ENCODE peak calls at places on chromosomes 4 and X, in ten cellular contexts. P, W, G, K, X, Z, S, N, R and O are unnamed samples.

GRCh38 chrX:137354851-137355250 is 211.1 kb upstream of the ZIC3 start:
- DNase-seq in P (no peak), W (no peak), G (no peak), K (no peak), X (no peak), Z (no peak), S (no peak), N (no peak), R (no peak), O (no peak)

GRCh38 chrX:134895785-134896184 is 95.0 kb upstream of the SMIM10 start:
- DNase-seq in P (no peak), W (no peak), G (no peak), K (no peak), X (no peak), Z (no peak), S (no peak), N (no peak), R (no peak), O (no peak)

GRCh38 chr4:37803348-37803973 is 23.0 kb upstream of the PGM2 start:
- DNase-seq in P (no peak), W (peak), G (no peak), K (no peak), X (no peak), Z (peak), S (peak), N (peak), R (peak), O (no peak)

GRCh38 chrX:97616883-97617510 is 733.3 kb downstream of the RPA4 start:
- DNase-seq in P (no peak), W (peak), G (no peak), K (no peak), X (no peak), Z (peak), S (peak), N (peak), R (peak), O (no peak)

GRCh38 chr4:86718152-86718551 is 124.0 kb downstream of the PTPN13 start:
- DNase-seq in P (no peak), W (no peak), G (no peak), K (no peak), X (no peak), Z (no peak), S (no peak), N (no peak), R (no peak), O (no peak)

GRCh38 chrX:9110808-9111207 is 76.9 kb upstream of the FAM9B start:
- DNase-seq in P (no peak), W (no peak), G (no peak), K (no peak), X (no peak), Z (no peak), S (no peak), N (no peak), R (no peak), O (no peak)

GRCh38 chr4:125704726-125705125 is 390.0 kb downstream of the FAT4 start:
- DNase-seq in P (no peak), W (no peak), G (no peak), K (peak), X (no peak), Z (peak), S (no peak), N (no peak), R (no peak), O (no peak)

GRCh38 chr4:16513876-16514275 is 287.6 kb upstream of the TAPT1 start:
- DNase-seq in P (no peak), W (no peak), G (no peak), K (no peak), X (no peak), Z (no peak), S (no peak), N (no peak), R (no peak), O (no peak)

GRCh38 chrX:39998636-39999406 is 98.9 kb downstream of the BCOR start:
- DNase-seq in P (no peak), W (peak), G (no peak), K (peak), X (no peak), Z (no peak), S (no peak), N (no peak), R (no peak), O (no peak)

GRCh38 chr4:3193531-3194203 is 55.3 kb upstream of the MSANTD1 start:
- DNase-seq in P (no peak), W (no peak), G (no peak), K (no peak), X (no peak), Z (peak), S (no peak), N (no peak), R (peak), O (no peak)
- TF ChIP-seq CTCF in P (no peak), W (peak), G (peak), K (peak), X (no peak), Z (peak), S (no peak), N (no peak), R (peak), O (peak)

GRCh38 chr4:92014060-92014459 is 289.7 kb upstream of the GRID2 start:
- DNase-seq in P (no peak), W (no peak), G (no peak), K (no peak), X (no peak), Z (no peak), S (no peak), N (no peak), R (no peak), O (no peak)

DNA sequence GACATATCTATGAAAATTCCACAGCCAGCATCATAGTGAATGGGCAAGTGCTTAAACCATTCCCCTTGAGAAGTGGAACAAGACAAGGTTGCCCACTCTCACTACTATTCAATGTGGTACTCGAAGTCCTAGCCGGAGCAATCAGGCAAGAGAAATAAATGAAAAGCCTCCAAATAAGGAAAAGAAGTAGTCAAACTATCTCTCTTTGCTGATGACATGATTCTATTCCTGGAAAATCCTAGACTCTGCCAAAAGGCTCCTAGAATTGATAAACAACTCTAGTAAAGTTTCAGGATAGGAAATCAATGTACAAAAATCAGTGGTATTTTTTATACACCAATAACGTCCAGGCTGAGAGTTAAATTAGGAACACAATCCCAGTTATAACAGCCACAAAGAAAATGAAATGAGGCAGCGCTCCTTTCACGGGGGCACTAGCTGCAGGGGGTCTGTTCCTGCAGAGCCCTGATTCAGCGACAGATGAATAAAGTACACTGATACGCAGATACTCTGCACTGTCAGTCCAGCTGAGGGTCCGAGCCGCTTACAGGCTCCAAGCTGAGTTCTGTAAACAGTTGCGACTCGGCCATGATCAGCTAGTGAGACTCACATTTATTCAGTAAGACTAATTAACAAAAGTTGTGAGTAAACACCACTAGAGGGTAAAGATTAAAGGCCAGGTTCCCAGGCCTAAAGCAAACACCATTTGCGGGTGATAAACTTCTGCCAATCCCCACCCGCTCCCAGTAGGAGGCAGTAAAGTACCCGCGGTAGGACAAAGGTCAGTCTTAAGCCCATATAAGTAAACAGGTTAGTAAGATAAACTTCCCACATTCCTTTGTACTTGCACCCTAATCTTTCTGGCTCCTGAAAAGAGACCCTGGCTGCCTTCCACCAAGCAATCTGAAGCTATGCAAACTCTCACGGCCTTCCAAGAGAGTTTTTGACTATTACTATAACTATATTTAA is 290.6 kb upstream of the GRID2 start:
- DNase-seq in P (peak), W (no peak), G (no peak), K (no peak), X (peak), Z (no peak), S (no peak), N (no peak), R (no peak), O (no peak)
- TF ChIP-seq CTCF in P (peak), W (peak), G (no peak), K (no peak), X (peak), Z (no peak), S (no peak), N (peak), R (no peak), O (peak)

GRCh38 chrX:69060631-69061408 is 104.4 kb downstream of the PJA1 start:
- DNase-seq in P (peak), W (peak), G (peak), K (no peak), X (peak), Z (peak), S (no peak), N (no peak), R (peak), O (no peak)
- TF ChIP-seq CTCF in P (peak), W (peak), G (peak), K (peak), X (no peak), Z (peak), S (no peak), N (peak), R (peak), O (peak)

DNA sequence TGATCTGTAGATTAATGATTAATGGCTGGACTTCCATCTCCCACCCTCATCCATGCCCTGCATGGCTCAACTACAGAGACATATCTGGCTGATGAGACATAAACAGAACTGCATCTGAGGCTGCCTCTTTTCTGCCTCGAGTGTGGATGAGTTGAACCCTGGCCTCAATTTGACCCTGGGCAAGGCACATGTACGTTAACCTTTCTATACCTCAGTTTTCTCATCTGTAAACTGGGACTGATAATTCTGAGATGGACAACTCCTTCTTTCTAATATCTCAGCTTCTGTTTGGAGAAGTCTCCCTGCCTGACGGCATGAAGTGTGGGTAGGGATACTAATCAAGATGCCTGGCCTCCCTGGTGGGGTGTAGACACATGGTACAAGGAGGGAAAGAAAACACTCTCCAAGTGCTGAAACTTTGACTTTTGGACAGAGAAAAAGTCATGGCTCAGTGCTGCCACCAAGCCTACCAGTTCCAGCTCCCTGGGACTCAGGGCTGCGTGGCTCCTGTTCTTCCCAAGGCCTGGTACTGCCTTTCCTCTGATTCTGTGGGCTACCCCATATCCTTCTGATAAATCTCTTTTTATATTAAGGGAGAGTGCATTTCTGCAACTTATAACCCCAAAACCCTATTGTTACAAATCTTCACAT is 64.4 kb downstream of the HAUS3 start:
- DNase-seq in P (no peak), W (no peak), G (no peak), K (no peak), X (no peak), Z (no peak), S (no peak), N (no peak), R (no peak), O (no peak)
- TF ChIP-seq CTCF in P (no peak), W (peak), G (no peak), K (peak), X (no peak), Z (no peak), S (no peak), N (no peak), R (no peak), O (peak)

GRCh38 chr4:56799824-56800756 is 21.4 kb downstream of the SPINK2 start:
- DNase-seq in P (peak), W (peak), G (peak), K (peak), X (peak), Z (peak), S (peak), N (peak), R (peak), O (peak)
- TF ChIP-seq CTCF in P (peak), W (peak), G (peak), K (peak), X (peak), Z (peak), S (peak), N (peak), R (peak), O (peak)

GRCh38 chrX:27571164-27571563 is 19.0 kb upstream of the DCAF8L2 start:
- DNase-seq in P (no peak), W (no peak), G (no peak), K (no peak), X (no peak), Z (no peak), S (no peak), N (no peak), R (no peak), O (no peak)

DNA sequence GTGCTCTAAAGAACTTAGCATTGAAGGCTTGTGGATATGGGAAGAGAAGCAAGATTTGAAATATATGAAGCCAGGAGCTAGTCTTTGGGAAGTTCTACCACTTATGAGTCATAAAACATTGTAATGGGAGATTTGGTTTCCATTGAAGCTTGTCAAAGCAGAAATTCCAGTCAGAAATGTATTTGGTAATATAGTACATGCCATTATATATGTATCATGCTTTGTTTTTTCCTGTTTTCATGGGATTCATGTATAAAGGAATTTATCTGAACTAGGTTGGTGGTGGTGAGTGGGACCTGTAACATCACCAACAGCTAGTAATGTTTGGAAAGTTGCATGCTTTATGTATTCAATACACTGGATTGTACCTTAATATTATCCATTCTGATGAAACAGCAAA is 14.6 kb upstream of the DCAF8L2 start:
- DNase-seq in P (no peak), W (peak), G (no peak), K (no peak), X (no peak), Z (no peak), S (no peak), N (no peak), R (peak), O (no peak)
- TF ChIP-seq CTCF in P (no peak), W (no peak), G (no peak), K (no peak), X (no peak), Z (no peak), S (no peak), N (no peak), R (no peak), O (no peak)

DNA sequence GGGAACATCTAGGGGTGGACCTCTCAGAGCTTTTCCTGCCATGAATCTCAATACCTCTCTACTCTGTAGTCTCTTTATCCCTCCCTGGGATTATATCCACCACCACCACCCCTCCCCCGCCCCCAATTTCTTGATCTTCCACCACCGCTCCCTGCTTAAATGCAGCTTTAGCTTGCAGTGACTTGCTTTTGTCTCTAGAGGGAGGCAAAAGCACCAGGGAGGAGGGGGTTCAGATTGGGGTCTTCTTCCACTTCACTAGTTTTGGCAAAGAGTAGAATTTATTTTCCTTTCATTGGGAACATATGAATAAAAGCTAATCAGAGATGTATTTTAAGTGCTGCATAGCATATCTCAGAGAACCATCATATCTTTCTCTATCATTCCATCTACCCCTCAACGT is 5.5 kb downstream of the ARHGAP36 start:
- DNase-seq in P (peak), W (no peak), G (no peak), K (no peak), X (no peak), Z (no peak), S (no peak), N (no peak), R (no peak), O (no peak)
- TF ChIP-seq CTCF in P (peak), W (no peak), G (no peak), K (no peak), X (no peak), Z (peak), S (peak), N (no peak), R (no peak), O (peak)